ENCODE peak calls at places on chromosomes 5 and 9, in six cellular contexts. T is left ventricle myocardium inferior; A is mesenchymal stem cell; C is adipocyte; B is CD4-positive, alpha-beta memory T cell; J is adrenal gland. S is an unnamed sample.
A peak's percentile ranks its signal among the peaks of the same experiment; 100 is the strongest.

GRCh38 chr5:166992874-166993722 is 1298.3 kb upstream of the WWC1 start:
- DNase-seq in A (no peak), C (no peak), T (no peak), B (no peak), J (no peak), S (no peak)

GRCh38 chr9:11206925-11207324 is 594.1 kb upstream of the PTPRD start:
- DNase-seq in J (no peak), C (no peak), T (no peak), B (no peak), A (no peak), S (no peak)

GRCh38 chr9:113164536-113165300 is 13.9 kb downstream of the SLC31A2 start:
- DNase-seq in J (peak; percentile 58), C (peak; percentile 48), A (peak; percentile 27), B (no peak), T (peak; percentile 65), S (no peak)

GRCh38 chr5:91641730-91642350 is 258.7 kb upstream of the ARRDC3 start:
- DNase-seq in J (no peak), B (peak; percentile 3), A (peak; percentile 57), C (peak; percentile 85), T (no peak), S (no peak)

GRCh38 chr9:133119461-133120342 is 1.3 kb downstream of the RALGDS start:
- DNase-seq in B (no peak), J (no peak), A (no peak), C (peak; percentile 16), T (peak; percentile 42), S (no peak)

GRCh38 chr9:108270041-108270440 is 585.7 kb downstream of the ACTL7B start:
- DNase-seq in T (no peak), J (no peak), C (peak; percentile 48), A (peak; percentile 40), B (no peak), S (no peak)

GRCh38 chr5:115417076-115417475 is 120.6 kb upstream of the CCDC112 start:
- DNase-seq in T (no peak), A (no peak), C (no peak), J (no peak), B (no peak), S (no peak)

GRCh38 chr9:37974506-37975173 is 70.7 kb upstream of the SLC25A51 start:
- DNase-seq in B (no peak), C (peak; percentile 48), J (no peak), T (no peak), A (peak; percentile 70), S (no peak)

GRCh38 chr5:55600536-55601208 is 65.9 kb upstream of the PLPP1 start:
- DNase-seq in T (no peak), B (no peak), A (peak; percentile 76), J (no peak), C (peak; percentile 78), S (no peak)

GRCh38 chr5:53319306-53319705 is 161.1 kb upstream of the FST start:
- DNase-seq in A (no peak), B (no peak), T (no peak), C (no peak), J (no peak), S (no peak)

DNA sequence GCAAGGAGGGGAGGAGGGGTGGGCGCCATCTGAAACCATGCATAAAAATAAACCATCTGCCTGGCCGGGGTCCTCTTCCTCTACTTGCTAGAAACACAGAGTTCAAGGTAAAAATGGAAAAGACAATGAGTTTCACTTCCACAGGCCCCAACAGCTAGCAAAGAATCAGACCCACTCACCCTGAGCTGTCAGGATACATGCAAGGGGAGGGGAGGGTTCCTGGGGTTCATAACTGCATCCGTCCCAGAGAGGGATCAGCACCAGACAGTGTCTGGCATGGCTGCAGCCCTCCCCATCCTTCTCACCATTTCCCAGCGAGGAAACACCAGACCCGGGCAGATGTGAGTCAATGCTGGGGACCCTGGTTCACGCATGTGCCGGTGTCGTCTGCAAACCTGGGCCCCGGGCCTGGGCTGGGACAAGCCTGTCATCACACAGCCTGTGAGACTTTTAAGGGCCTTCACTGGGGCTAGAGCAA is 55.4 kb downstream of the SEMA4D start:
- DNase-seq in B (no peak), J (no peak), C (no peak), A (no peak), T (no peak), S (no peak)
- H3K4me1 ChIP-seq in B (peaks cover 99% of the 10 kb centered on the region), J (no peaks in the 10 kb centered on the region), C (no peaks in the 10 kb centered on the region), A (peaks cover 33% of the 10 kb centered on the region), T (peaks cover 44% of the 10 kb centered on the region), S (peaks cover 43% of the 10 kb centered on the region)

DNA sequence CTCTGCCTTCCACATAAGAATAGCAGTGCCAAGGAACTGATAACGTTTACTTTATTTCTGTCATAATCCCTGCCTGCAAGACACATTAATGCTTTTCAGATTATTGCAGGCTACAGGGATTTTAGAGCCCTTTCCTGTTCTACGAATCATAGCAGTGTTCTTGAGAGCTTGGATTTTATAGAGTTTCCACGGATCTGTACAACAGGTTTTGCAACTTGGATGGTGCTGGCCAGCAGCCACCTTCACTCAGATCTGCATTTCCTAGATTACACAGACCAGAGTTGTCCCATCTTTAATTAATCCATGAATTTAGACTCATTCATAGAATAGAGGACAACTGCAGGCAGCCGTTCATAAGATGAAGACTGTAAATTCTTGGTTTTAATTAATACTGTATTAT is 38.1 kb downstream of the SLC12A2 start:
- DNase-seq in B (no peak), A (no peak), J (no peak), C (no peak), T (no peak), S (peak; percentile 22)
- H3K4me1 ChIP-seq in B (no peaks in the 10 kb centered on the region), A (no peaks in the 10 kb centered on the region), J (no peaks in the 10 kb centered on the region), C (peaks cover 3% of the 10 kb centered on the region), T (peaks cover 8% of the 10 kb centered on the region), S (no peaks in the 10 kb centered on the region)

DNA sequence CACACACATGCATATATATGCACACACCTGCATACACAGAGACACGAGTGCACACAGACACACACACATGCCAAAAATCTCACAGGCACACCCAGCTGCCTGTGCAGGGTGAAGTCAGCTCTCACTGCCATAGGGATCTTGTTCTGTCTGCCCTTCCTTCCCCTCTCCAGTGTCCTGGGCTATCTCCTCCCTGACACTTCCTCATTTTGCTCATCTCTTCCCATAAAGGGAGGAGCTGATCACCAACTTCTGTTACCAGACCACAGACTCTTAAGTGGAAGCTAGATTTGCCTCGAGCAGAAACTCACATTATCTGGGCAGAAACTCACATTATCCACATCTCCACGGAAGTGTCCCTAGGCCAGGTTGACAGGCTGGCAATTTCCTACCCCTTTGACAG is 28.7 kb downstream of the LCP2 start:
- DNase-seq in B (no peak), A (no peak), T (no peak), J (peak; percentile 49), C (no peak), S (no peak)
- H3K4me1 ChIP-seq in B (peaks cover 94% of the 10 kb centered on the region), A (no peaks in the 10 kb centered on the region), T (peaks cover 24% of the 10 kb centered on the region), J (peaks cover 8% of the 10 kb centered on the region), C (peaks cover 11% of the 10 kb centered on the region), S (peaks cover 28% of the 10 kb centered on the region)

DNA sequence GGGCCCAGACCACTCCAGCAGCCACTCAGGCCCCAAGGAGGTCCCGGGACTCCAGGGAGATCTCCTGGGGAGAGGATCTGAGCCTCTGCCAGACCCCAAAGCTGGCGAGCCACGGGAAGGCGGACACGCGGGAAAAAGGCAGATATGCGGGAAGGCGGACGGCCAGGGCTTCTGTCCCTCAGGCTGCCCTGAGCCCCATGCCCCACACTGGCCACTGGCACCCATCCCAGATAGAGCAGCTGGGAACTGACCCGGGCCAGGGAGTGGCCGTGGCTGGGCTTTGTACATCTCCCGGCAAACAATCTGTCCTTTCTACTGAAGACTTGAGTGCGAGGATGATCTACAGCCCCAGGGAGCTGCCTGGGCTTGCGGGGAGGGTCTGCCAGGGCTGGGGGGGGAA is 21.1 kb upstream of the NOTCH1 start:
- DNase-seq in A (no peak), B (no peak), T (peak; percentile 66), J (peak; percentile 64), C (peak; percentile 42), S (peak; percentile 74)
- H3K4me1 ChIP-seq in A (peaks cover 75% of the 10 kb centered on the region), B (no peaks in the 10 kb centered on the region), T (peaks cover 95% of the 10 kb centered on the region), J (peaks cover 12% of the 10 kb centered on the region), C (peaks cover 54% of the 10 kb centered on the region), S (peaks cover 74% of the 10 kb centered on the region)

DNA sequence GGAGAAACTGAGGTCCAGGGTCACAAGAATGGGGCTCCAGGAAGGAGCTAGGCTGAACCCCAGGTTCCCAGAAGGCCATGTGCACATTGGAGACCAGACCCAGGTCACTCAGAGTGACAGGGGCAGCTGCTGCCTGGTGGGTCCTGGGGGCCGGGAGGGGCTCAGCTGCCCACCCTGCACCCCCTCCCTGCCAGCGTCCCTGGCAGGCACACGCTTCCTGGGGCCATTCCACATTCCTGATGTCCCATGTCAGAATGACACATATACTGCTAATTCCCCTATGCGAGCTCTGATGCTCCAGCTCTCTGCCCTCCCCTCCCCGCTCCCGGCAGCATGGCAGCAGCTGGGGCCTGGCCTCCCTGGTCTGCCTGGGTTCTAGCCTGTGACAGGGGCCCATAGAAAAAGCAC is 14.0 kb downstream of the FGFR4 start:
- DNase-seq in A (peak; percentile 45), J (no peak), C (no peak), B (no peak), T (no peak), S (no peak)
- H3K4me1 ChIP-seq in A (peaks cover 48% of the 10 kb centered on the region), J (peaks cover 11% of the 10 kb centered on the region), C (no peaks in the 10 kb centered on the region), B (no peaks in the 10 kb centered on the region), T (peaks cover 11% of the 10 kb centered on the region), S (peaks cover 2% of the 10 kb centered on the region)